ENCODE peak calls at places on chromosomes 4 and X, in five cellular contexts. K, G, H, T and X are unnamed samples.

GRCh38 chrX:45749375-45749774 is 548.7 kb upstream of the DIPK2B start:
- DNase-seq in K (no peak), G (peak), H (no peak), T (no peak), X (no peak)

GRCh38 chrX:316351-317325 is 2.0 kb downstream of the GTPBP6 start:
- DNase-seq in K (no peak), G (no peak), H (no peak), T (peak), X (no peak)

GRCh38 chr4:15691346-15692140 is 9.9 kb downstream of the FAM200B start:
- DNase-seq in K (peak), G (no peak), H (no peak), T (no peak), X (no peak)

GRCh38 chr4:188658958-188659522 is 519.8 kb downstream of the TRIML1 start:
- DNase-seq in K (no peak), G (no peak), H (no peak), T (no peak), X (no peak)

GRCh38 chrX:27815209-27815608 is 7.4 kb downstream of the MAGEB10 start:
- DNase-seq in K (no peak), G (no peak), H (no peak), T (no peak), X (no peak)

GRCh38 chrX:8913665-8914409 is 112.7 kb upstream of the FAM9A start:
- DNase-seq in K (peak), G (peak), H (no peak), T (no peak), X (peak)

GRCh38 chr4:7170012-7170411 is 22.3 kb upstream of the SORCS2 start:
- DNase-seq in K (no peak), G (no peak), H (no peak), T (no peak), X (no peak)

GRCh38 chr4:3096207-3096606 is 21.7 kb downstream of the HTT start:
- DNase-seq in K (no peak), G (no peak), H (no peak), T (no peak), X (no peak)

GRCh38 chrX:46642145-46642544 is 68.6 kb downstream of the CHST7 start:
- DNase-seq in K (peak), G (peak), H (peak), T (no peak), X (peak)

GRCh38 chr4:150668824-150669223 is 86.9 kb downstream of the MAB21L2 start:
- DNase-seq in K (no peak), G (no peak), H (no peak), T (no peak), X (no peak)

GRCh38 chr4:145216532-145216931 is 36.1 kb upstream of the OTUD4 start:
- DNase-seq in K (peak), G (peak), H (no peak), T (no peak), X (no peak)

GRCh38 chr4:7721984-7722551 is 217.6 kb downstream of the AFAP1 start:
- DNase-seq in K (no peak), G (peak), H (no peak), T (no peak), X (no peak)

GRCh38 chrX:47587091-47587891 is 5.1 kb downstream of the TIMP1 start:
- DNase-seq in K (no peak), G (no peak), H (no peak), T (no peak), X (no peak)

GRCh38 chr4:136036744-136037143 is 1495.5 kb downstream of the PCDH18 start:
- DNase-seq in K (no peak), G (peak), H (no peak), T (no peak), X (peak)

GRCh38 chr4:119110121-119110520 is 25.5 kb upstream of the MYOZ2 start:
- DNase-seq in K (no peak), G (no peak), H (no peak), T (no peak), X (no peak)

GRCh38 chr4:89837385-89837995 is 529 bp upstream of the SNCA start:
- DNase-seq in K (no peak), G (peak), H (no peak), T (peak), X (peak)

GRCh38 chr4:46931981-46932380 is 22.9 kb upstream of the COX7B2 start:
- DNase-seq in K (no peak), G (peak), H (no peak), T (no peak), X (peak)

GRCh38 chrX:3143043-3143799 is 102.0 kb downstream of the ARSF start:
- DNase-seq in K (no peak), G (no peak), H (no peak), T (no peak), X (no peak)

GRCh38 chr4:25908491-25908901 is 5.5 kb upstream of the SMIM20 start:
- DNase-seq in K (peak), G (peak), H (no peak), T (no peak), X (peak)

GRCh38 chrX:70434352-70434866 is 10.2 kb upstream of the DLG3 start:
- DNase-seq in K (peak), G (peak), H (no peak), T (peak), X (peak)

GRCh38 chr4:160194716-160195115 is 1091.8 kb downstream of the RAPGEF2 start:
- DNase-seq in K (no peak), G (no peak), H (no peak), T (no peak), X (no peak)

GRCh38 chr4:16884673-16885460 is 13.6 kb downstream of the LDB2 start:
- DNase-seq in K (no peak), G (no peak), H (peak), T (no peak), X (no peak)

GRCh38 chr4:110049951-110050925 is 137.6 kb downstream of the EGF start:
- DNase-seq in K (peak), G (peak), H (peak), T (no peak), X (peak)

GRCh38 chrX:120751683-120752082 is 121.8 kb upstream of the C1GALT1C1 start:
- DNase-seq in K (no peak), G (no peak), H (no peak), T (no peak), X (no peak)

GRCh38 chrX:74505437-74505836 is 84.1 kb downstream of the SLC16A2 start:
- DNase-seq in K (no peak), G (no peak), H (no peak), T (no peak), X (no peak)

GRCh38 chr4:144450526-144450925 is 195.4 kb upstream of the HHIP start:
- DNase-seq in K (no peak), G (no peak), H (no peak), T (no peak), X (no peak)

GRCh38 chrX:15143050-15143824 is 126.6 kb downstream of the ASB9 start:
- DNase-seq in K (no peak), G (peak), H (peak), T (peak), X (peak)

GRCh38 chr4:106659386-106659785 is 290.8 kb upstream of the GIMD1 start:
- DNase-seq in K (no peak), G (no peak), H (no peak), T (no peak), X (no peak)

GRCh38 chr4:38610844-38611550 is 53.0 kb upstream of the KLF3 start:
- DNase-seq in K (no peak), G (no peak), H (no peak), T (no peak), X (no peak)

GRCh38 chrX:107171369-107172102 is 34.7 kb downstream of the NUP62CL start:
- DNase-seq in K (no peak), G (no peak), H (no peak), T (no peak), X (no peak)

GRCh38 chr4:111883557-111883999 is 261.7 kb upstream of the FAM241A start:
- DNase-seq in K (no peak), G (no peak), H (no peak), T (no peak), X (no peak)

GRCh38 chr4:92106816-92107215 is 196.9 kb upstream of the GRID2 start:
- DNase-seq in K (no peak), G (no peak), H (no peak), T (no peak), X (no peak)